ENCODE peak calls at places on chromosome 17, in ten cellular contexts. One of them, this sample, is unnamed.

GRCh38 chr17:57465551-57465950 is 209.2 kb downstream of the MSI2 start:
- DNase-seq in substantia nigra: no peak
- DNase-seq in A549: no peak
- DNase-seq in HCEC 1CT: no peak
- DNase-seq in activated naive CD8-positive, alpha-beta T cell treated with anti-CD3 and anti-CD28 coated beads, Interleukin-2, amount 50 U/mL, for 24 hours: no peak
- DNase-seq in astrocyte of the cerebellum: no peak
- DNase-seq in CD4-positive, alpha-beta T cell: no peak
- DNase-seq in AML-193: no peak
- DNase-seq in activated naive CD4-positive, alpha-beta T cell treated with Interleukin-2 at 50 U/mL for 16 hours: no peak
- DNase-seq in activated T-helper 1 cell treated with Interleukin-2 at 50 U/mL for 16 hours: no peak
- DNase-seq in this sample: no peak

GRCh38 chr17:62701706-62702085 is 74.2 kb downstream of the MRC2 start:
- DNase-seq in astrocyte of the cerebellum: no peak
- DNase-seq in activated naive CD4-positive, alpha-beta T cell treated with Interleukin-2 at 50 U/mL for 16 hours: no peak
- DNase-seq in activated T-helper 1 cell treated with Interleukin-2 at 50 U/mL for 16 hours: no peak
- DNase-seq in A549: no peak
- DNase-seq in AML-193: no peak
- DNase-seq in substantia nigra: no peak
- DNase-seq in CD4-positive, alpha-beta T cell: no peak
- DNase-seq in activated naive CD8-positive, alpha-beta T cell treated with anti-CD3 and anti-CD28 coated beads, Interleukin-2, amount 50 U/mL, for 24 hours: no peak
- DNase-seq in HCEC 1CT: no peak
- DNase-seq in this sample: no peak

GRCh38 chr17:49482144-49482817 is 12.8 kb upstream of the NGFR start:
- DNase-seq in activated T-helper 1 cell treated with Interleukin-2 at 50 U/mL for 16 hours: no peak
- DNase-seq in A549: peak
- DNase-seq in substantia nigra: no peak
- DNase-seq in activated naive CD4-positive, alpha-beta T cell treated with Interleukin-2 at 50 U/mL for 16 hours: no peak
- DNase-seq in astrocyte of the cerebellum: no peak
- DNase-seq in AML-193: peak
- DNase-seq in activated naive CD8-positive, alpha-beta T cell treated with anti-CD3 and anti-CD28 coated beads, Interleukin-2, amount 50 U/mL, for 24 hours: no peak
- DNase-seq in CD4-positive, alpha-beta T cell: no peak
- DNase-seq in HCEC 1CT: peak
- DNase-seq in this sample: no peak

GRCh38 chr17:18772471-18772870 is 8.5 kb upstream of the TVP23B start:
- DNase-seq in A549: no peak
- DNase-seq in activated naive CD4-positive, alpha-beta T cell treated with Interleukin-2 at 50 U/mL for 16 hours: no peak
- DNase-seq in activated naive CD8-positive, alpha-beta T cell treated with anti-CD3 and anti-CD28 coated beads, Interleukin-2, amount 50 U/mL, for 24 hours: no peak
- DNase-seq in activated T-helper 1 cell treated with Interleukin-2 at 50 U/mL for 16 hours: no peak
- DNase-seq in CD4-positive, alpha-beta T cell: no peak
- DNase-seq in HCEC 1CT: no peak
- DNase-seq in AML-193: no peak
- DNase-seq in astrocyte of the cerebellum: no peak
- DNase-seq in substantia nigra: no peak
- DNase-seq in this sample: no peak

GRCh38 chr17:50839591-50840310 is 4.4 kb downstream of the WFIKKN2 start:
- DNase-seq in astrocyte of the cerebellum: no peak
- DNase-seq in substantia nigra: no peak
- DNase-seq in activated T-helper 1 cell treated with Interleukin-2 at 50 U/mL for 16 hours: no peak
- DNase-seq in A549: no peak
- DNase-seq in activated naive CD4-positive, alpha-beta T cell treated with Interleukin-2 at 50 U/mL for 16 hours: no peak
- DNase-seq in activated naive CD8-positive, alpha-beta T cell treated with anti-CD3 and anti-CD28 coated beads, Interleukin-2, amount 50 U/mL, for 24 hours: no peak
- DNase-seq in AML-193: no peak
- DNase-seq in HCEC 1CT: no peak
- DNase-seq in CD4-positive, alpha-beta T cell: no peak
- DNase-seq in this sample: no peak

GRCh38 chr17:1298616-1299015 is 19.2 kb downstream of the TRARG1 start:
- DNase-seq in A549: no peak
- DNase-seq in AML-193: no peak
- DNase-seq in substantia nigra: no peak
- DNase-seq in HCEC 1CT: no peak
- DNase-seq in CD4-positive, alpha-beta T cell: peak
- DNase-seq in activated naive CD8-positive, alpha-beta T cell treated with anti-CD3 and anti-CD28 coated beads, Interleukin-2, amount 50 U/mL, for 24 hours: peak
- DNase-seq in activated naive CD4-positive, alpha-beta T cell treated with Interleukin-2 at 50 U/mL for 16 hours: peak
- DNase-seq in activated T-helper 1 cell treated with Interleukin-2 at 50 U/mL for 16 hours: peak
- DNase-seq in astrocyte of the cerebellum: no peak
- DNase-seq in this sample: peak

GRCh38 chr17:79843917-79844815 is 4.9 kb upstream of the CBX4 start:
- DNase-seq in AML-193: no peak
- DNase-seq in activated naive CD8-positive, alpha-beta T cell treated with anti-CD3 and anti-CD28 coated beads, Interleukin-2, amount 50 U/mL, for 24 hours: no peak
- DNase-seq in substantia nigra: peak
- DNase-seq in activated T-helper 1 cell treated with Interleukin-2 at 50 U/mL for 16 hours: no peak
- DNase-seq in astrocyte of the cerebellum: no peak
- DNase-seq in A549: peak
- DNase-seq in HCEC 1CT: peak
- DNase-seq in activated naive CD4-positive, alpha-beta T cell treated with Interleukin-2 at 50 U/mL for 16 hours: no peak
- DNase-seq in CD4-positive, alpha-beta T cell: no peak
- DNase-seq in this sample: no peak

GRCh38 chr17:7132511-7133094 is 18.0 kb upstream of the ASGR2 start:
- DNase-seq in AML-193: no peak
- DNase-seq in activated naive CD4-positive, alpha-beta T cell treated with Interleukin-2 at 50 U/mL for 16 hours: peak
- DNase-seq in activated naive CD8-positive, alpha-beta T cell treated with anti-CD3 and anti-CD28 coated beads, Interleukin-2, amount 50 U/mL, for 24 hours: peak
- DNase-seq in HCEC 1CT: no peak
- DNase-seq in astrocyte of the cerebellum: no peak
- DNase-seq in substantia nigra: no peak
- DNase-seq in CD4-positive, alpha-beta T cell: peak
- DNase-seq in activated T-helper 1 cell treated with Interleukin-2 at 50 U/mL for 16 hours: peak
- DNase-seq in A549: no peak
- DNase-seq in this sample: peak

GRCh38 chr17:73902416-73903181 is 258.4 kb upstream of the SDK2 start:
- DNase-seq in CD4-positive, alpha-beta T cell: no peak
- DNase-seq in activated naive CD4-positive, alpha-beta T cell treated with Interleukin-2 at 50 U/mL for 16 hours: no peak
- DNase-seq in HCEC 1CT: no peak
- DNase-seq in activated T-helper 1 cell treated with Interleukin-2 at 50 U/mL for 16 hours: no peak
- DNase-seq in activated naive CD8-positive, alpha-beta T cell treated with anti-CD3 and anti-CD28 coated beads, Interleukin-2, amount 50 U/mL, for 24 hours: no peak
- DNase-seq in A549: no peak
- DNase-seq in astrocyte of the cerebellum: no peak
- DNase-seq in AML-193: no peak
- DNase-seq in substantia nigra: no peak
- DNase-seq in this sample: no peak

GRCh38 chr17:72515291-72516065 is 394.7 kb downstream of the SOX9 start:
- DNase-seq in activated naive CD8-positive, alpha-beta T cell treated with anti-CD3 and anti-CD28 coated beads, Interleukin-2, amount 50 U/mL, for 24 hours: no peak
- DNase-seq in HCEC 1CT: no peak
- DNase-seq in A549: no peak
- DNase-seq in AML-193: no peak
- DNase-seq in activated T-helper 1 cell treated with Interleukin-2 at 50 U/mL for 16 hours: no peak
- DNase-seq in substantia nigra: no peak
- DNase-seq in activated naive CD4-positive, alpha-beta T cell treated with Interleukin-2 at 50 U/mL for 16 hours: no peak
- DNase-seq in astrocyte of the cerebellum: peak
- DNase-seq in CD4-positive, alpha-beta T cell: no peak
- DNase-seq in this sample: no peak

GRCh38 chr17:40452074-40452787 is 9.0 kb downstream of the IGFBP4 start:
- DNase-seq in A549: peak
- DNase-seq in activated naive CD4-positive, alpha-beta T cell treated with Interleukin-2 at 50 U/mL for 16 hours: no peak
- DNase-seq in astrocyte of the cerebellum: peak
- DNase-seq in activated T-helper 1 cell treated with Interleukin-2 at 50 U/mL for 16 hours: no peak
- DNase-seq in CD4-positive, alpha-beta T cell: no peak
- DNase-seq in activated naive CD8-positive, alpha-beta T cell treated with anti-CD3 and anti-CD28 coated beads, Interleukin-2, amount 50 U/mL, for 24 hours: peak
- DNase-seq in substantia nigra: no peak
- DNase-seq in AML-193: no peak
- DNase-seq in HCEC 1CT: peak
- DNase-seq in this sample: peak

GRCh38 chr17:57668332-57668731 is 76.8 kb downstream of the CCDC182 start:
- DNase-seq in astrocyte of the cerebellum: no peak
- DNase-seq in CD4-positive, alpha-beta T cell: no peak
- DNase-seq in substantia nigra: no peak
- DNase-seq in A549: no peak
- DNase-seq in HCEC 1CT: no peak
- DNase-seq in activated T-helper 1 cell treated with Interleukin-2 at 50 U/mL for 16 hours: no peak
- DNase-seq in activated naive CD4-positive, alpha-beta T cell treated with Interleukin-2 at 50 U/mL for 16 hours: no peak
- DNase-seq in AML-193: no peak
- DNase-seq in activated naive CD8-positive, alpha-beta T cell treated with anti-CD3 and anti-CD28 coated beads, Interleukin-2, amount 50 U/mL, for 24 hours: no peak
- DNase-seq in this sample: no peak

GRCh38 chr17:81932333-81932983 is 4.6 kb downstream of the PYCR1 start:
- DNase-seq in A549: no peak
- DNase-seq in CD4-positive, alpha-beta T cell: no peak
- DNase-seq in activated naive CD4-positive, alpha-beta T cell treated with Interleukin-2 at 50 U/mL for 16 hours: no peak
- DNase-seq in astrocyte of the cerebellum: no peak
- DNase-seq in substantia nigra: no peak
- DNase-seq in activated naive CD8-positive, alpha-beta T cell treated with anti-CD3 and anti-CD28 coated beads, Interleukin-2, amount 50 U/mL, for 24 hours: no peak
- DNase-seq in activated T-helper 1 cell treated with Interleukin-2 at 50 U/mL for 16 hours: no peak
- DNase-seq in AML-193: no peak
- DNase-seq in HCEC 1CT: no peak
- DNase-seq in this sample: no peak

GRCh38 chr17:43332211-43332610 is 66.6 kb upstream of the ARL4D start:
- DNase-seq in activated naive CD8-positive, alpha-beta T cell treated with anti-CD3 and anti-CD28 coated beads, Interleukin-2, amount 50 U/mL, for 24 hours: no peak
- DNase-seq in activated naive CD4-positive, alpha-beta T cell treated with Interleukin-2 at 50 U/mL for 16 hours: no peak
- DNase-seq in CD4-positive, alpha-beta T cell: no peak
- DNase-seq in substantia nigra: no peak
- DNase-seq in activated T-helper 1 cell treated with Interleukin-2 at 50 U/mL for 16 hours: no peak
- DNase-seq in A549: no peak
- DNase-seq in astrocyte of the cerebellum: no peak
- DNase-seq in AML-193: no peak
- DNase-seq in HCEC 1CT: no peak
- DNase-seq in this sample: no peak

GRCh38 chr17:57747221-57748017 is 2.3 kb upstream of the CCDC182 start:
- DNase-seq in activated naive CD4-positive, alpha-beta T cell treated with Interleukin-2 at 50 U/mL for 16 hours: peak
- DNase-seq in AML-193: peak
- DNase-seq in activated naive CD8-positive, alpha-beta T cell treated with anti-CD3 and anti-CD28 coated beads, Interleukin-2, amount 50 U/mL, for 24 hours: peak
- DNase-seq in CD4-positive, alpha-beta T cell: peak
- DNase-seq in A549: peak
- DNase-seq in activated T-helper 1 cell treated with Interleukin-2 at 50 U/mL for 16 hours: peak
- DNase-seq in astrocyte of the cerebellum: peak
- DNase-seq in substantia nigra: no peak
- DNase-seq in HCEC 1CT: peak
- DNase-seq in this sample: peak

GRCh38 chr17:57284984-57285646 is 28.8 kb downstream of the MSI2 start:
- DNase-seq in activated naive CD8-positive, alpha-beta T cell treated with anti-CD3 and anti-CD28 coated beads, Interleukin-2, amount 50 U/mL, for 24 hours: peak
- DNase-seq in activated T-helper 1 cell treated with Interleukin-2 at 50 U/mL for 16 hours: no peak
- DNase-seq in activated naive CD4-positive, alpha-beta T cell treated with Interleukin-2 at 50 U/mL for 16 hours: peak
- DNase-seq in HCEC 1CT: no peak
- DNase-seq in AML-193: peak
- DNase-seq in CD4-positive, alpha-beta T cell: peak
- DNase-seq in substantia nigra: no peak
- DNase-seq in A549: no peak
- DNase-seq in astrocyte of the cerebellum: peak
- DNase-seq in this sample: peak

GRCh38 chr17:32523017-32523680 is 36.4 kb downstream of the CDK5R1 start:
- DNase-seq in activated naive CD8-positive, alpha-beta T cell treated with anti-CD3 and anti-CD28 coated beads, Interleukin-2, amount 50 U/mL, for 24 hours: peak
- DNase-seq in substantia nigra: no peak
- DNase-seq in CD4-positive, alpha-beta T cell: no peak
- DNase-seq in activated T-helper 1 cell treated with Interleukin-2 at 50 U/mL for 16 hours: no peak
- DNase-seq in AML-193: no peak
- DNase-seq in activated naive CD4-positive, alpha-beta T cell treated with Interleukin-2 at 50 U/mL for 16 hours: peak
- DNase-seq in HCEC 1CT: no peak
- DNase-seq in A549: no peak
- DNase-seq in astrocyte of the cerebellum: no peak
- DNase-seq in this sample: peak

GRCh38 chr17:83153681-83154310 is 74.4 kb downstream of the METRNL start:
- DNase-seq in activated naive CD4-positive, alpha-beta T cell treated with Interleukin-2 at 50 U/mL for 16 hours: no peak
- DNase-seq in substantia nigra: no peak
- DNase-seq in activated naive CD8-positive, alpha-beta T cell treated with anti-CD3 and anti-CD28 coated beads, Interleukin-2, amount 50 U/mL, for 24 hours: no peak
- DNase-seq in astrocyte of the cerebellum: no peak
- DNase-seq in HCEC 1CT: no peak
- DNase-seq in A549: no peak
- DNase-seq in activated T-helper 1 cell treated with Interleukin-2 at 50 U/mL for 16 hours: no peak
- DNase-seq in CD4-positive, alpha-beta T cell: no peak
- DNase-seq in AML-193: no peak
- DNase-seq in this sample: peak

GRCh38 chr17:5605452-5605851 is 21.1 kb upstream of the NLRP1 start:
- DNase-seq in activated T-helper 1 cell treated with Interleukin-2 at 50 U/mL for 16 hours: no peak
- DNase-seq in activated naive CD8-positive, alpha-beta T cell treated with anti-CD3 and anti-CD28 coated beads, Interleukin-2, amount 50 U/mL, for 24 hours: no peak
- DNase-seq in AML-193: no peak
- DNase-seq in astrocyte of the cerebellum: no peak
- DNase-seq in activated naive CD4-positive, alpha-beta T cell treated with Interleukin-2 at 50 U/mL for 16 hours: no peak
- DNase-seq in CD4-positive, alpha-beta T cell: no peak
- DNase-seq in HCEC 1CT: no peak
- DNase-seq in substantia nigra: no peak
- DNase-seq in A549: no peak
- DNase-seq in this sample: no peak

GRCh38 chr17:17079761-17080160 is 37.5 kb downstream of the MPRIP start:
- DNase-seq in substantia nigra: no peak
- DNase-seq in activated T-helper 1 cell treated with Interleukin-2 at 50 U/mL for 16 hours: no peak
- DNase-seq in CD4-positive, alpha-beta T cell: no peak
- DNase-seq in A549: no peak
- DNase-seq in activated naive CD8-positive, alpha-beta T cell treated with anti-CD3 and anti-CD28 coated beads, Interleukin-2, amount 50 U/mL, for 24 hours: no peak
- DNase-seq in activated naive CD4-positive, alpha-beta T cell treated with Interleukin-2 at 50 U/mL for 16 hours: no peak
- DNase-seq in astrocyte of the cerebellum: no peak
- DNase-seq in HCEC 1CT: no peak
- DNase-seq in AML-193: no peak
- DNase-seq in this sample: no peak

GRCh38 chr17:45693792-45694191 is 90.3 kb upstream of the CRHR1 start:
- DNase-seq in astrocyte of the cerebellum: no peak
- DNase-seq in AML-193: no peak
- DNase-seq in CD4-positive, alpha-beta T cell: no peak
- DNase-seq in HCEC 1CT: no peak
- DNase-seq in activated naive CD4-positive, alpha-beta T cell treated with Interleukin-2 at 50 U/mL for 16 hours: no peak
- DNase-seq in activated T-helper 1 cell treated with Interleukin-2 at 50 U/mL for 16 hours: no peak
- DNase-seq in activated naive CD8-positive, alpha-beta T cell treated with anti-CD3 and anti-CD28 coated beads, Interleukin-2, amount 50 U/mL, for 24 hours: no peak
- DNase-seq in A549: no peak
- DNase-seq in substantia nigra: no peak
- DNase-seq in this sample: no peak

GRCh38 chr17:59607817-59608403 is 11.8 kb upstream of the CLTC start:
- DNase-seq in activated T-helper 1 cell treated with Interleukin-2 at 50 U/mL for 16 hours: no peak
- DNase-seq in astrocyte of the cerebellum: no peak
- DNase-seq in CD4-positive, alpha-beta T cell: peak
- DNase-seq in AML-193: peak
- DNase-seq in activated naive CD4-positive, alpha-beta T cell treated with Interleukin-2 at 50 U/mL for 16 hours: peak
- DNase-seq in A549: peak
- DNase-seq in HCEC 1CT: no peak
- DNase-seq in activated naive CD8-positive, alpha-beta T cell treated with anti-CD3 and anti-CD28 coated beads, Interleukin-2, amount 50 U/mL, for 24 hours: peak
- DNase-seq in substantia nigra: no peak
- DNase-seq in this sample: peak

GRCh38 chr17:74842146-74842598 is 17.5 kb downstream of the GRIN2C start:
- DNase-seq in A549: no peak
- DNase-seq in substantia nigra: no peak
- DNase-seq in activated T-helper 1 cell treated with Interleukin-2 at 50 U/mL for 16 hours: no peak
- DNase-seq in CD4-positive, alpha-beta T cell: no peak
- DNase-seq in astrocyte of the cerebellum: no peak
- DNase-seq in HCEC 1CT: no peak
- DNase-seq in AML-193: no peak
- DNase-seq in activated naive CD8-positive, alpha-beta T cell treated with anti-CD3 and anti-CD28 coated beads, Interleukin-2, amount 50 U/mL, for 24 hours: no peak
- DNase-seq in activated naive CD4-positive, alpha-beta T cell treated with Interleukin-2 at 50 U/mL for 16 hours: no peak
- DNase-seq in this sample: no peak

GRCh38 chr17:82642022-82642421 is 6.2 kb downstream of the WDR45B start:
- DNase-seq in CD4-positive, alpha-beta T cell: no peak
- DNase-seq in A549: no peak
- DNase-seq in substantia nigra: no peak
- DNase-seq in activated T-helper 1 cell treated with Interleukin-2 at 50 U/mL for 16 hours: no peak
- DNase-seq in astrocyte of the cerebellum: no peak
- DNase-seq in AML-193: no peak
- DNase-seq in activated naive CD4-positive, alpha-beta T cell treated with Interleukin-2 at 50 U/mL for 16 hours: no peak
- DNase-seq in activated naive CD8-positive, alpha-beta T cell treated with anti-CD3 and anti-CD28 coated beads, Interleukin-2, amount 50 U/mL, for 24 hours: no peak
- DNase-seq in HCEC 1CT: no peak
- DNase-seq in this sample: no peak

GRCh38 chr17:39365252-39365651 is 36.2 kb downstream of the FBXL20 start:
- DNase-seq in astrocyte of the cerebellum: no peak
- DNase-seq in CD4-positive, alpha-beta T cell: no peak
- DNase-seq in substantia nigra: no peak
- DNase-seq in A549: no peak
- DNase-seq in activated naive CD8-positive, alpha-beta T cell treated with anti-CD3 and anti-CD28 coated beads, Interleukin-2, amount 50 U/mL, for 24 hours: no peak
- DNase-seq in activated T-helper 1 cell treated with Interleukin-2 at 50 U/mL for 16 hours: no peak
- DNase-seq in activated naive CD4-positive, alpha-beta T cell treated with Interleukin-2 at 50 U/mL for 16 hours: no peak
- DNase-seq in AML-193: no peak
- DNase-seq in HCEC 1CT: peak
- DNase-seq in this sample: no peak

GRCh38 chr17:44193326-44194084 is 6.2 kb downstream of the ATXN7L3 start:
- DNase-seq in CD4-positive, alpha-beta T cell: no peak
- DNase-seq in substantia nigra: no peak
- DNase-seq in astrocyte of the cerebellum: no peak
- DNase-seq in A549: no peak
- DNase-seq in activated T-helper 1 cell treated with Interleukin-2 at 50 U/mL for 16 hours: no peak
- DNase-seq in HCEC 1CT: no peak
- DNase-seq in AML-193: no peak
- DNase-seq in activated naive CD8-positive, alpha-beta T cell treated with anti-CD3 and anti-CD28 coated beads, Interleukin-2, amount 50 U/mL, for 24 hours: no peak
- DNase-seq in activated naive CD4-positive, alpha-beta T cell treated with Interleukin-2 at 50 U/mL for 16 hours: no peak
- DNase-seq in this sample: no peak

This sample was measured in activated CD4-positive, alpha-beta memory T cell treated with anti-CD3 and anti-CD28 coated beads for 36 hours.